ENCODE peak calls at places on chromosome 15, in four cellular contexts. D, R, P and V are unnamed samples.

GRCh38 chr15:35936284-35936683 is 390.3 kb upstream of the DPH6 start:
- DNase-seq in D (no peak), R (no peak), P (no peak), V (no peak)

GRCh38 chr15:82739086-82739485 is 29.4 kb upstream of the AP3B2 start:
- DNase-seq in D (no peak), R (no peak), P (no peak), V (no peak)

GRCh38 chr15:56821721-56822425 is 88.6 kb upstream of the ZNF280D start:
- DNase-seq in D (peak), R (no peak), P (peak), V (no peak)

GRCh38 chr15:97235285-97235985 is 725.1 kb upstream of the ARRDC4 start:
- DNase-seq in D (no peak), R (no peak), P (peak), V (no peak)

GRCh38 chr15:25510146-25510545 is 71.3 kb upstream of the UBE3A start:
- DNase-seq in D (no peak), R (no peak), P (no peak), V (no peak)

GRCh38 chr15:83889995-83890394 is 236.1 kb downstream of the ADAMTSL3 start:
- DNase-seq in D (no peak), R (no peak), P (no peak), V (no peak)

GRCh38 chr15:29331071-29331470 is 61.4 kb upstream of the NSMCE3 start:
- DNase-seq in D (no peak), R (no peak), P (no peak), V (no peak)

GRCh38 chr15:39232512-39232911 is 348.4 kb upstream of the THBS1 start:
- DNase-seq in D (no peak), R (no peak), P (no peak), V (no peak)

GRCh38 chr15:92908369-92909057 is 8.4 kb downstream of the CHD2 start:
- DNase-seq in D (no peak), R (no peak), P (no peak), V (no peak)

GRCh38 chr15:70474682-70475438 is 288.5 kb downstream of the UACA start:
- DNase-seq in D (no peak), R (no peak), P (peak), V (no peak)

GRCh38 chr15:63073497-63074172 is 31.1 kb downstream of the TPM1 start:
- DNase-seq in D (no peak), R (no peak), P (no peak), V (no peak)

GRCh38 chr15:97037080-97037479 is 706.6 kb downstream of the NR2F2 start:
- DNase-seq in D (no peak), R (no peak), P (no peak), V (no peak)